ENCODE peak calls at places on chromosome 12, in five cellular contexts. U is left ventricle myocardium inferior, P is AG04450, D is dorsolateral prefrontal cortex, K is DND-41. R is an unnamed sample.

GRCh38 chr12:50055831-50056628 is 1.4 kb upstream of the ASIC1 start:
- DNase-seq in U (no peak), P (no peak), D (peak; percentile 65), K (peak; percentile 57), R (peak; percentile 64)

GRCh38 chr12:8822298-8822697 is at the start of gene A2ML1:
- DNase-seq in U (no peak), P (no peak), D (no peak), K (no peak), R (no peak)

GRCh38 chr12:3656946-3657622 is 95.8 kb downstream of the CRACR2A start:
- DNase-seq in U (no peak), P (no peak), D (no peak), K (no peak), R (no peak)

GRCh38 chr12:114976959-114977358 is 293.0 kb upstream of the TBX3 start:
- DNase-seq in U (no peak), P (peak; percentile 54), D (no peak), K (no peak), R (no peak)

GRCh38 chr12:91123236-91123635 is 11.9 kb upstream of the LUM start:
- DNase-seq in U (no peak), P (no peak), D (no peak), K (no peak), R (no peak)

GRCh38 chr12:107027304-107028053 is 40.5 kb upstream of the MTERF2 start:
- DNase-seq in U (no peak), P (peak; percentile 70), D (no peak), K (no peak), R (peak; percentile 72)

GRCh38 chr12:115574831-115575230 is 702.7 kb downstream of the MED13L start:
- DNase-seq in U (no peak), P (no peak), D (no peak), K (no peak), R (no peak)

GRCh38 chr12:68789144-68789878 is 18.7 kb upstream of the MDM2 start:
- DNase-seq in U (no peak), P (no peak), D (no peak), K (no peak), R (no peak)

GRCh38 chr12:112375105-112375504 is 7.1 kb downstream of the HECTD4 start:
- DNase-seq in U (no peak), P (no peak), D (no peak), K (no peak), R (no peak)

GRCh38 chr12:65800928-65801327 is 23.4 kb upstream of the HMGA2 start:
- DNase-seq in U (no peak), P (no peak), D (no peak), K (no peak), R (no peak)

GRCh38 chr12:124904306-124905098 is 9.9 kb downstream of the UBC start:
- DNase-seq in U (peak; percentile 83), P (no peak), D (peak; percentile 87), K (no peak), R (peak; percentile 70)

GRCh38 chr12:107817250-107817649 is 42.7 kb downstream of the ASCL4 start:
- DNase-seq in U (no peak), P (no peak), D (no peak), K (no peak), R (no peak)

GRCh38 chr12:105067511-105068031 is 16.7 kb downstream of the ALDH1L2 start:
- DNase-seq in U (no peak), P (peak; percentile 71), D (no peak), K (no peak), R (no peak)

GRCh38 chr12:94244165-94245133 is 96.1 kb downstream of the PLXNC1 start:
- DNase-seq in U (no peak), P (no peak), D (no peak), K (peak; percentile 79), R (peak; percentile 68)

DNA sequence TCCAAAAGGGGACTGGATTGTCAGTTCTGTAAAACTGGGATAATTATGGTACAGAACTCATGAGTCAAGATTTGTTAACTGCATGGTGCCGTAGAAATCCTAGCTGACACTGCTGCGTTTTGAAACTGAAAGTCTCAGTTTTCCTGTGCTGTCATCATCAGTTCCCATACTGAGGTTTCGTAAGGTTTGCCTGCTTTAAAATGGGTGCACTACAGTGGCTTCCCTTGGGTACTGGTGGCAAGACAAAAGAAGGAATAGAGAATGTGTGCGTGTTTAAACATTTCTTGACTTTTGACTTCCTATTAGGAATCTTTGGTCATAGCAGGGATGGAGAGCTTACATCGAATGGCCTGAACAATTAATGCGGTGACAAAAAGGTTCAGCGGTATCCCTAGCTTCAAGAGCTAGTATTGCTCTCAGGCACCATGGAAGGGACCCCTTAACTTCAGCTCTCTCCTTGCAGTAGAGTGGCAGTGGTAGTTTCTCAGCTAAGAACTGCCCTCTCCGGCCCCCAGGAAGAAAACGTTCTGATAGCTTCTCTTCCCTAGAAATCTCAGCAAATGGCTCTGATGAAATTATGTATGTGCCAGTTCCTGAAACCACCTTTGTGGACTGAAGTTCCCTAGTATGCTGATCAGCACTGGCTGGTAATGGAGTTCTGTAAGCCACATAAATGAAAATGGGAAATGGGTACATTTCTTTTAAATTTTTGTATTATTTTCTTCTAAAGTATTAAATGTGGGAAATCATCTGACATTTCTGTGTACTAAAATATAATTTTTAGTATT is 28.9 kb downstream of the ANO6 start:
- DNase-seq in U (no peak), P (no peak), D (no peak), K (no peak), R (peak; percentile 59)
- H3K4me3 ChIP-seq in U (peak overlapping the region; percentile 32), P (no peak overlapping the region), D (no peak overlapping the region), K (no peak overlapping the region), R (peak overlapping the region; percentile 13)

GRCh38 chr12:120639771-120640721 is at the start of gene CABP1:
- DNase-seq in U (no peak), P (no peak), D (no peak), K (peak; percentile 64), R (peak; percentile 49)
- TF ChIP-seq CTCF in U (peak; percentile 55), P (no peak), D (peak; percentile 28), K (peak; percentile 49), R (peak; percentile 49)

GRCh38 chr12:6921996-6922935 is 5.5 kb upstream of the ATN1 start:
- DNase-seq in U (no peak), P (no peak), D (no peak), K (no peak), R (peak; percentile 64)
- H3K4me3 ChIP-seq in U (no peak overlapping the region), P (no peak overlapping the region), D (no peak overlapping the region), K (no peak overlapping the region), R (peak overlapping the region; percentile 5)

DNA sequence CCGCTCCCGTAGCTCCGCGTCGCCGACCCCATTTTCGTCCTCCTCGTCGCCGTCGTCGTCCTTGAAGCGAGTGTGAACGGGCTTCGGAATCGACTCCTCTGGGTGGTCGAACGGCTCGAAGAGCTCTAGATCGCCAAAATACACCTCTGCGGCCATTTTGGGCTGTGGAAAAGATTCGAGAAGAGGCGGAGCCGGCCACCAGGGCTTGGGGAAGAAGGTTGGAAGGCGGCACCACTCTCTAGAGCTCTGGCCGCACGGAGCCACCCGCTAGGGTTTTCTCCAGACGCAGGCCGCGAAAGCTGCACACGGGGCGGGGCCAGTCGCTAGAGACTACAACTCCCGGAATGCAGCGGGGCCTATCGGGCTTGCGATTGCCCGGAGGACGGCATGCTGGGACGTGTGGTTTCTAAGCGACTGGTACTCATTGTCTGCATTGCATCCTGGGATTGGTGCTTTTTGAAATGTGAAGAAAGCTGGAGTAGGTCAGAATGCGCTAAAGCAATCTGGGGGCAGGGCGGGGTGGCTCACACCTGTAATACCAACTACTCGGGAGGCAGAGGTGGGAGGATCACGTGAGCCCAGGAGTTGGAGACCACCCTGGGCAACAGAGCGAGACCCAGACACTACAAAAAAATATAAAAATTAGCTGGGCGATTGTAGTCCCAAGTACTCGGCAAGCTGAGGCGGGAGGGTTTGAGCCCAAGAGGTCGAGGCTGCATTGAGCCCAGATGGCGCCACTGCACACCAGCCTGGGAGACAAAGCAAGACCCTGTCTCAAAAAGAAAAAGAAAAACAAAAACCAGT is at the start of gene ZCCHC8:
- DNase-seq in U (peak; percentile 96), P (peak; percentile 95), D (peak; percentile 95), K (peak; percentile 98), R (peak; percentile 99)
- TF ChIP-seq CTCF in U (peak; percentile 32), P (peak; percentile 16), D (peak; percentile 40), K (peak; percentile 48), R (no peak)

GRCh38 chr12:96447256-96447655 is 42.1 kb upstream of the CFAP54 start:
- DNase-seq in U (no peak), P (no peak), D (no peak), K (no peak), R (no peak)

GRCh38 chr12:96444403-96444802 is 44.2 kb upstream of the CDK17 start:
- DNase-seq in U (no peak), P (no peak), D (no peak), K (no peak), R (no peak)

GRCh38 chr12:96448287-96448686 is 41.1 kb upstream of the CFAP54 start:
- DNase-seq in U (no peak), P (peak; percentile 64), D (no peak), K (no peak), R (no peak)

GRCh38 chr12:96442906-96443305 is 42.7 kb upstream of the CDK17 start:
- DNase-seq in U (no peak), P (no peak), D (no peak), K (no peak), R (no peak)

DNA sequence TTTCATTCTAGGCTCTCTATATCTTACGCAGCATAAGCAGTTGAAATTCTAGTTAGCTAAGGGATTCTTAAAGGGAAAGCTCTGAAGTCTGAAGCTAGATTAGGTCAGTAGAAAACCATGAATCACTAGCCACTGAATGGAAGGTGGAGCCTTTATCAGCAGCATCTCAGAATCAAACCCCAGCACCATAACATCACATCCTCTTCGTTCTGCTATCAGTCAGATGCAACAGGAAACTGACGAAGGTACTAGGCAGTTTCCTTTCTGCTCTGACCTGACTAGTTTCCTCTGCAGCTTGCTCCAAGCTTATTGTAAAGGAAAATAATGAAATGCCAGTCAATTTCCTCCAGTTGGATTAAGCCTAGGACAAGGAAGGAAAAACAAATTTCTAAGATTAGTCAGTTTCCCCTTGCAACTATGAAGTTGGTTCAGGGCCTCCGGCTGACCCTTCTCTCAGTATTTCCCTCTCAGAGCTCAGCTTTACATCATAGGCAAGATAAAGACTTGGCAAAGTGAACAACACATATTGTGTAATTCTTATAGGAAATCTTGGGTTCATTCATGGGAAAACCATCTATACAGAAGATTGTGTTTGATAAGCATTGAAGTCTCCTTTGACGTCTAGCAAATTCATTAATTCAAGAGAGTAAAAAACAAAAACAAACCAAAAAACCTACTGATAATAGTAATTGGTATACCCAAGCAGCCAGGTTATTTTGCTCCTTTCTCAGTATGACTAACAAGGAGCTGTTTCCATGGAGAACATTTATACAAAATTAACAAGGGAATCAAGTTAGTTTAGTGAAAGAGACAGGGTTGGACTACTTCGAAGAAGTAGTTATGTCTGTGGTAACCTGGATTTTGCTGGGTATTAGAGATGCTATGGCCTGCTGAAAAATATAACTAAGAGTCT is 43.4 kb upstream of the CFAP54 start:
- DNase-seq in U (no peak), P (peak; percentile 79), D (no peak), K (peak; percentile 73), R (peak; percentile 80)
- H3K4me3 ChIP-seq in U (peak overlapping the region; percentile 14), P (peak overlapping the region; percentile 23), D (no peak overlapping the region), K (no peak overlapping the region), R (no peak overlapping the region)

GRCh38 chr12:109714913-109715244 is 1.3 kb downstream of the FAM222A start:
- DNase-seq in U (no peak), P (no peak), D (no peak), K (no peak), R (no peak)

GRCh38 chr12:109715310-109716091 is 1.9 kb downstream of the FAM222A start:
- DNase-seq in U (peak; percentile 29), P (no peak), D (no peak), K (peak; percentile 11), R (peak; percentile 22)

GRCh38 chr12:109711596-109712461 is 1.8 kb upstream of the FAM222A start:
- DNase-seq in U (peak; percentile 38), P (no peak), D (no peak), K (no peak), R (no peak)

GRCh38 chr12:109714141-109714912 is 702 bp downstream of the FAM222A start:
- DNase-seq in U (peak; percentile 73), P (no peak), D (no peak), K (peak; percentile 45), R (peak; percentile 66)

GRCh38 chr12:109713187-109713984 is at the start of gene FAM222A:
- DNase-seq in U (peak; percentile 97), P (peak; percentile 85), D (peak; percentile 96), K (peak; percentile 97), R (peak; percentile 96)
- TF ChIP-seq CTCF in U (peak; percentile 44), P (no peak), D (peak; percentile 65), K (no peak), R (no peak)

R was measured in GM12865.